ENCODE peak calls at places on chromosomes 4 and X, in six cellular contexts. M is H1, S is mesendoderm, Z is IMR-90, N is trophoblast cell, P is mesenchymal stem cell. V is an unnamed sample.

GRCh38 chr4:80322716-80323115 is 12.8 kb upstream of the CFAP299 start:
- DNase-seq in P (peak; percentile 57), M (no peak), S (no peak), N (no peak), Z (peak; percentile 68), V (no peak)

GRCh38 chr4:41448935-41449334 is 89.0 kb upstream of the LIMCH1 start:
- DNase-seq in S (no peak), Z (no peak), M (no peak), P (peak; percentile 84), N (peak; percentile 33), V (no peak)

GRCh38 chr4:144647095-144647959 is 1.4 kb downstream of the HHIP start:
- DNase-seq in P (peak; percentile 8), M (no peak), Z (peak; percentile 51), N (no peak), S (peak; percentile 48), V (no peak)

GRCh38 chr4:88526221-88526815 is 2.7 kb upstream of the PYURF start:
- DNase-seq in Z (no peak), N (peak; percentile 21), P (no peak), S (no peak), M (no peak), V (no peak)

GRCh38 chr4:107689912-107690587 is 30.0 kb downstream of the PAPSS1 start:
- DNase-seq in N (peak; percentile 82), S (no peak), M (no peak), Z (peak; percentile 94), P (peak; percentile 80), V (no peak)

GRCh38 chr4:128359422-128359821 is 71.8 kb upstream of the PGRMC2 start:
- DNase-seq in Z (no peak), N (no peak), P (no peak), M (no peak), S (no peak), V (no peak)

GRCh38 chr4:85094735-85095134 is 128.2 kb upstream of the WDFY3 start:
- DNase-seq in N (no peak), P (no peak), S (no peak), Z (no peak), M (no peak), V (no peak)

GRCh38 chr4:73895201-73896177 is 26.3 kb downstream of the CXCL1 start:
- DNase-seq in S (no peak), P (peak; percentile 62), Z (peak; percentile 42), M (no peak), N (no peak), V (no peak)

GRCh38 chrX:72052415-72053090 is 79.2 kb downstream of the RTL5 start:
- DNase-seq in Z (peak; percentile 22), N (no peak), S (peak; percentile 59), P (peak; percentile 33), M (peak; percentile 25), V (no peak)

GRCh38 chrX:48903290-48903689 is 5.6 kb downstream of the PQBP1 start:
- DNase-seq in P (no peak), N (no peak), M (no peak), S (no peak), Z (no peak), V (no peak)
- H3K4me3 ChIP-seq in P (no peak overlapping the region), N (no peak overlapping the region), M (no peak overlapping the region), S (no peak overlapping the region), Z (no peak overlapping the region), V (no peak overlapping the region)

DNA sequence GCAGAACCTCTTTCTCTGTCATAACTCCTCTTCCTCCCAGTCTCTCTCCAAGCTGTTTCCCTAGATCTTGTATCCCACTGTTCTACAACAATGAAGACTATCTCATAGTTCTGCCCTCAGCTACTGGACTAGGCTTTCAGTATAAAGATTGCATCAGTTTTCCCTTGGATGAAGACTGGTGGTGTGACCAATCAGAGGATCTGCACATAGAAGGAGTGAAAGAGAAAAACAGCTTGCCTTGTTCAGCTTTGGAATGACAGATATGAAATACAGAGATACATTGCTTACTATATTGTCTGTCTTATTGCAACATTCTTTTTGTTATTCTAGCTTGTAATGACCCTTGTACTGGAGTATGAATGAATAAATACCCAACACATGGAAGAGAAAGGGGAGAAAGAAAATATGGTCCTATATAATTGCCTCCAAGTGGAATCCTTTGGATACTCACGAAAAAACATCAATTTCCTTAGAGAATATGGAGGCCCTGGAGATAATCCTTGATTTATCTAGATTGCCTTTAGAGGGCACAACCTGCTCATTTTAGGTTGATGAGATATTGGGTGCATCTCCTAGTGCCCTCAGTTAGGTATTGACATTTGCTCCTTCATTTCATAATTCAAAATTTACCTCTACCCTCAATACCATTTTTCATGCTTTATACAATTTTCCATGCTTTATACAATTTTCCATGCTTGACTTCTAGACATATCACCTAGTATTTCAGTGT is 395.8 kb downstream of the NAF1 start:
- DNase-seq in N (peak; percentile 2), Z (no peak), P (no peak), S (peak; percentile 10), M (no peak), V (no peak)
- H4K8ac ChIP-seq in N (no peak overlapping the region), Z (no peak overlapping the region), P (no peak overlapping the region), S (no peak overlapping the region), M (no peak overlapping the region), V (no peak overlapping the region)

DNA sequence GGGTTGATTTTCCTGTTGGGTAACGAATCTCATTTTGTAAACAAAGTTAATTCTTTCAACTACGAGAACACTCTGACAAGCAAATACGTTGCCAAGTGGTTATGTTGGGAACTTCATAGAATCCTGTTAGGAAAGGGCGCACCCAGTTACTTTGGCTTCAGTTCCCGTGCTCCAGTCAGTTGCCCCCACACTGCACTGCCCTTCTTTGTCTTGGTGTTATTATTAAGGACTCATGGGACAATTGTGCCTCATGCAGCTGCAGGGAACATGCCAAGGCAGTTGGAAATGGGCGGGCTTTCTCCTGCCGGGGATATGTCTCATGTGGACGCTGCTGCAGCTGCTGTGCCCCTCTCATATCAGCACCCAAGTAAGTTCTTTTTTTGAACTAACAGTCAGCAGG is 28.9 kb downstream of the OFD1 start:
- DNase-seq in P (no peak), S (no peak), N (no peak), Z (no peak), M (no peak), V (no peak)
- H3K27ac ChIP-seq in P (no peak overlapping the region), S (no peak overlapping the region), N (no peak overlapping the region), Z (no peak overlapping the region), M (no peak overlapping the region), V (no peak overlapping the region)

GRCh38 chr4:4884611-4885010 is 25.1 kb downstream of the MSX1 start:
- DNase-seq in M (no peak), N (no peak), P (no peak), S (no peak), Z (no peak), V (no peak)
- H3K4me3 ChIP-seq in M (no peak overlapping the region), N (no peak overlapping the region), P (no peak overlapping the region), S (no peak overlapping the region), Z (no peak overlapping the region), V (no peak overlapping the region)

GRCh38 chr4:82429728-82430192 is 502 bp downstream of the HNRNPDL start:
- DNase-seq in M (no peak), Z (no peak), P (no peak), S (peak; percentile 71), N (no peak), V (no peak)
- H4K8ac ChIP-seq in M (peak overlapping the region; percentile 99), Z (peak overlapping the region; percentile 97), P (peak overlapping the region; percentile 83), S (peak overlapping the region; percentile 97), N (peak overlapping the region; percentile 96), V (no peak overlapping the region)

GRCh38 chr4:101695176-101695575 is 95.4 kb upstream of the BANK1 start:
- DNase-seq in N (no peak), M (no peak), P (no peak), Z (no peak), S (no peak), V (no peak)
- H3K27ac ChIP-seq in N (no peak overlapping the region), M (no peak overlapping the region), P (no peak overlapping the region), Z (no peak overlapping the region), S (no peak overlapping the region), V (no peak overlapping the region)

DNA sequence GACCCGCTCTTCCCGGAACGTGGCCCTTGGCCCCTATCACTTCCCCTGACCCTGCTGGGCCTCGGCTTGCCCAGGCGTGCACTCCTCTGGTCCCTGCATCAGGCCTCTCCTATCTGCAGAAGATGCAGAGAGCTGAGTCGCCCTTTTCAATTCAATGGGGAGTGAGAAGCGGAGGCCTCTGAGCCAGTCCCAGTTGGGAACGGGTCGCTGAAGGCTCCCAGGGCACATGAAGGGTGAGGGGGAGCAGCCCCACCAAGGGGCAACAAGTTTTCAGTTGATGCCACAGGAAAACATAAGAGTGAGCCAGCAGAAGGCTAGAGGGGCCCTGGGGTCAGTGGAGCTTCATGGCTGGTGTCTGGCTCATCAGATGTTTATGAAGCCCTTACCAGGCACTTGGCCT is 17.1 kb downstream of the PSAPL1 start:
- DNase-seq in N (no peak), S (no peak), Z (no peak), P (no peak), M (no peak), V (no peak)
- H3K4me3 ChIP-seq in N (no peak overlapping the region), S (no peak overlapping the region), Z (no peak overlapping the region), P (no peak overlapping the region), M (no peak overlapping the region), V (no peak overlapping the region)